ENCODE peak calls at places on chromosomes 11 and 22, in four cellular contexts. One of them, this sample, is unnamed.

GRCh38 chr22:37626556-37627075 is 12.9 kb upstream of the SH3BP1 start:
- DNase-seq in ovary: peak
- DNase-seq in upper lobe of left lung: no peak
- DNase-seq in breast epithelium: no peak
- DNase-seq in this sample: peak

GRCh38 chr11:126704144-126704543 is 296.4 kb downstream of the KIRREL3 start:
- DNase-seq in ovary: no peak
- DNase-seq in upper lobe of left lung: no peak
- DNase-seq in breast epithelium: no peak
- DNase-seq in this sample: no peak

GRCh38 chr22:42473484-42474193 is 41.4 kb upstream of the NFAM1 start:
- DNase-seq in ovary: no peak
- DNase-seq in upper lobe of left lung: no peak
- DNase-seq in breast epithelium: no peak
- DNase-seq in this sample: no peak

GRCh38 chr11:94525933-94526332 is 13.7 kb downstream of the C11orf97 start:
- DNase-seq in ovary: peak
- DNase-seq in upper lobe of left lung: no peak
- DNase-seq in breast epithelium: peak
- DNase-seq in this sample: peak

GRCh38 chr11:43217856-43218255 is 93.9 kb upstream of the API5 start:
- DNase-seq in ovary: no peak
- DNase-seq in upper lobe of left lung: no peak
- DNase-seq in breast epithelium: no peak
- DNase-seq in this sample: no peak

GRCh38 chr11:77475206-77475605 is 1.3 kb upstream of the PAK1 start:
- DNase-seq in ovary: no peak
- DNase-seq in upper lobe of left lung: no peak
- DNase-seq in breast epithelium: no peak
- DNase-seq in this sample: no peak

GRCh38 chr11:13850256-13851010 is 112.1 kb upstream of the SPON1 start:
- DNase-seq in ovary: no peak
- DNase-seq in upper lobe of left lung: no peak
- DNase-seq in breast epithelium: no peak
- DNase-seq in this sample: no peak

GRCh38 chr11:102111011-102111786 is 952 bp downstream of the YAP1 start:
- DNase-seq in ovary: peak
- DNase-seq in upper lobe of left lung: peak
- DNase-seq in breast epithelium: peak
- DNase-seq in this sample: peak

GRCh38 chr11:2498750-2499149 is 53.9 kb downstream of the KCNQ1 start:
- DNase-seq in ovary: no peak
- DNase-seq in upper lobe of left lung: peak
- DNase-seq in breast epithelium: no peak
- DNase-seq in this sample: no peak

GRCh38 chr11:104136861-104137260 is 27.1 kb downstream of the PDGFD start:
- DNase-seq in ovary: no peak
- DNase-seq in upper lobe of left lung: no peak
- DNase-seq in breast epithelium: no peak
- DNase-seq in this sample: no peak

GRCh38 chr11:129731316-129731715 is 84.3 kb upstream of the TMEM45B start:
- DNase-seq in ovary: no peak
- DNase-seq in upper lobe of left lung: no peak
- DNase-seq in breast epithelium: no peak
- DNase-seq in this sample: peak

GRCh38 chr11:68896171-68896959 is 7.3 kb downstream of the MRPL21 start:
- DNase-seq in ovary: no peak
- DNase-seq in upper lobe of left lung: peak
- DNase-seq in breast epithelium: no peak
- DNase-seq in this sample: no peak

GRCh38 chr11:87600938-87601337 is 563.2 kb downstream of the TMEM135 start:
- DNase-seq in ovary: no peak
- DNase-seq in upper lobe of left lung: no peak
- DNase-seq in breast epithelium: no peak
- DNase-seq in this sample: no peak

GRCh38 chr11:31493235-31493634 is 16.2 kb downstream of the IMMP1L start:
- DNase-seq in ovary: no peak
- DNase-seq in upper lobe of left lung: no peak
- DNase-seq in breast epithelium: no peak
- DNase-seq in this sample: no peak

GRCh38 chr11:86632499-86633269 is 39.7 kb downstream of the ME3 start:
- DNase-seq in ovary: no peak
- DNase-seq in upper lobe of left lung: no peak
- DNase-seq in breast epithelium: no peak
- DNase-seq in this sample: no peak

GRCh38 chr11:18056561-18057181 is 10.6 kb upstream of the TPH1 start:
- DNase-seq in ovary: no peak
- DNase-seq in upper lobe of left lung: no peak
- DNase-seq in breast epithelium: no peak
- DNase-seq in this sample: no peak

GRCh38 chr11:111128471-111128870 is 117.1 kb upstream of the POU2AF2 start:
- DNase-seq in ovary: no peak
- DNase-seq in upper lobe of left lung: no peak
- DNase-seq in breast epithelium: no peak
- DNase-seq in this sample: no peak

GRCh38 chr11:114440971-114441810 is 1.9 kb downstream of the REXO2 start:
- DNase-seq in ovary: no peak
- DNase-seq in upper lobe of left lung: no peak
- DNase-seq in breast epithelium: no peak
- DNase-seq in this sample: no peak

GRCh38 chr11:60165946-60166345 is 16.9 kb downstream of the MS4A6A start:
- DNase-seq in ovary: no peak
- DNase-seq in upper lobe of left lung: no peak
- DNase-seq in breast epithelium: no peak
- DNase-seq in this sample: no peak

GRCh38 chr11:88231894-88232482 is 56.7 kb upstream of the RAB38 start:
- DNase-seq in ovary: no peak
- DNase-seq in upper lobe of left lung: no peak
- DNase-seq in breast epithelium: no peak
- DNase-seq in this sample: no peak

GRCh38 chr22:20464912-20465758 is 27.5 kb upstream of the SCARF2 start:
- DNase-seq in ovary: peak
- DNase-seq in upper lobe of left lung: peak
- DNase-seq in breast epithelium: no peak
- DNase-seq in this sample: no peak

GRCh38 chr11:57776101-57776511 is 14.5 kb downstream of the CTNND1 start:
- DNase-seq in ovary: no peak
- DNase-seq in upper lobe of left lung: no peak
- DNase-seq in breast epithelium: no peak
- DNase-seq in this sample: no peak

GRCh38 chr11:114291847-114292680 is 4.1 kb upstream of the NNMT start:
- DNase-seq in ovary: no peak
- DNase-seq in upper lobe of left lung: no peak
- DNase-seq in breast epithelium: no peak
- DNase-seq in this sample: no peak

GRCh38 chr11:33635161-33635560 is 65.5 kb downstream of the C11orf91 start:
- DNase-seq in ovary: no peak
- DNase-seq in upper lobe of left lung: no peak
- DNase-seq in breast epithelium: no peak
- DNase-seq in this sample: peak

GRCh38 chr11:2534957-2535672 is 90.3 kb downstream of the KCNQ1 start:
- DNase-seq in ovary: no peak
- DNase-seq in upper lobe of left lung: no peak
- DNase-seq in breast epithelium: no peak
- DNase-seq in this sample: peak

GRCh38 chr11:71577469-71578004 is 5.1 kb downstream of the KRTAP5-11 start:
- DNase-seq in ovary: no peak
- DNase-seq in upper lobe of left lung: no peak
- DNase-seq in breast epithelium: no peak
- DNase-seq in this sample: no peak

GRCh38 chr11:57476883-57477506 is 16.7 kb downstream of the RTN4RL2 start:
- DNase-seq in ovary: no peak
- DNase-seq in upper lobe of left lung: no peak
- DNase-seq in breast epithelium: no peak
- DNase-seq in this sample: no peak

GRCh38 chr22:36369922-36370781 is 17.6 kb downstream of the MYH9 start:
- DNase-seq in ovary: no peak
- DNase-seq in upper lobe of left lung: no peak
- DNase-seq in breast epithelium: no peak
- DNase-seq in this sample: no peak

GRCh38 chr11:3781423-3781822 is 15.9 kb downstream of the NUP98 start:
- DNase-seq in ovary: no peak
- DNase-seq in upper lobe of left lung: no peak
- DNase-seq in breast epithelium: no peak
- DNase-seq in this sample: no peak

GRCh38 chr11:94539420-94539819 is 4.3 kb upstream of the FUT4 start:
- DNase-seq in ovary: no peak
- DNase-seq in upper lobe of left lung: no peak
- DNase-seq in breast epithelium: no peak
- DNase-seq in this sample: no peak

GRCh38 chr11:134584706-134585445 is 172.8 kb upstream of the B3GAT1 start:
- DNase-seq in ovary: no peak
- DNase-seq in upper lobe of left lung: no peak
- DNase-seq in breast epithelium: no peak
- DNase-seq in this sample: peak

GRCh38 chr11:119615003-119615878 is 113.8 kb downstream of the NECTIN1 start:
- DNase-seq in ovary: no peak
- DNase-seq in upper lobe of left lung: no peak
- DNase-seq in breast epithelium: no peak
- DNase-seq in this sample: no peak

GRCh38 chr11:27898166-27898565 is 197.9 kb upstream of the BDNF start:
- DNase-seq in ovary: no peak
- DNase-seq in upper lobe of left lung: no peak
- DNase-seq in breast epithelium: no peak
- DNase-seq in this sample: no peak

GRCh38 chr11:77705195-77705876 is 67.7 kb upstream of the CLNS1A start:
- DNase-seq in ovary: no peak
- DNase-seq in upper lobe of left lung: no peak
- DNase-seq in breast epithelium: no peak
- DNase-seq in this sample: no peak

GRCh38 chr22:45977551-45978274 is 751 bp upstream of the WNT7B start:
- DNase-seq in ovary: no peak
- DNase-seq in upper lobe of left lung: peak
- DNase-seq in breast epithelium: no peak
- DNase-seq in this sample: no peak

GRCh38 chr11:67060111-67060522 is 3.5 kb downstream of the RHOD start:
- DNase-seq in ovary: no peak
- DNase-seq in upper lobe of left lung: no peak
- DNase-seq in breast epithelium: no peak
- DNase-seq in this sample: no peak
- TF ChIP-seq CTCF in ovary: no peak
- TF ChIP-seq CTCF in upper lobe of left lung: no peak
- TF ChIP-seq CTCF in breast epithelium: no peak
- TF ChIP-seq CTCF in this sample: no peak

DNA sequence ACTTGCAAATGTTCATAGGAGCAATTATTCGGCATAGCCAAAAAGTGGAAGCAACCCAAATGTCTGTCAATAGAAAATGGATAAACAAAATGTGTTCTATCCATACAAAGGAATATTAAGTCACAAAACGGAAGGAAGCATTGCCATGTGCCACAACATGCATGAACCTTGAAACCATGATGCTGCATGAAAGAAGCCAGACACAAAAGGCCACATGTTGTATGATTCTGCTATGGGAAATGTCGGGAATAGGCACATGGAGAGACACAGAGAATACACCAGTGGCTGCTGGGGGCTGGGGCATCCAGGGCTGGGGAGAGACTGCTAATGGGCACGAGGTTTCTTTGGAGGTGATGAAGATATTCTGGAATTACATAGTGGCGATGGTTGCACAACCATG is 6.1 kb upstream of the OSM start:
- DNase-seq in ovary: no peak
- DNase-seq in upper lobe of left lung: no peak
- DNase-seq in breast epithelium: no peak
- DNase-seq in this sample: no peak
- TF ChIP-seq POLR2A in ovary: no peak
- TF ChIP-seq POLR2A in upper lobe of left lung: no peak
- TF ChIP-seq POLR2A in breast epithelium: no peak
- TF ChIP-seq POLR2A in this sample: no peak

DNA sequence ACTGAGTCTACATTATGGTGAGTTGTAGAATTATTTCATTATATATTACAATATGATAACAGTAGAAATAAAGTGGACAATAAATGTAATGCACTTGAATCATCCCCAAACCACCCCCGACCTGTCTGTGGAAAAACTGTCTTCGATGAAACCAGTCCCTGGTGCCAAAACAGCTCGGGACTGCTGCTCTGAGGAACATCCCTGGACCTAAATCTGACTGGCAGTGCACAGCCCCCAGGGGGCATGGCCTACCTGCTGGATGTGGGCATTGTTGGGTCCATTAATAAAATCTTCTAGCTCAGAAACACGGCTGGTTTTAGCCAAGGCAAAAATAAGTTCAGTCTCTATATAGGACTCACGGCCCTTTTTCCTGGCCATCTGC is 29.4 kb upstream of the SLC25A1 start:
- DNase-seq in ovary: no peak
- DNase-seq in upper lobe of left lung: no peak
- DNase-seq in breast epithelium: no peak
- DNase-seq in this sample: no peak
- TF ChIP-seq CTCF in ovary: no peak
- TF ChIP-seq CTCF in upper lobe of left lung: no peak
- TF ChIP-seq CTCF in breast epithelium: no peak
- TF ChIP-seq CTCF in this sample: no peak

GRCh38 chr11:65423516-65424199 is 1.1 kb downstream of the NEAT1 start:
- DNase-seq in ovary: peak
- DNase-seq in upper lobe of left lung: no peak
- DNase-seq in breast epithelium: peak
- DNase-seq in this sample: peak
- TF ChIP-seq POLR2A in ovary: peak
- TF ChIP-seq POLR2A in upper lobe of left lung: no peak
- TF ChIP-seq POLR2A in breast epithelium: peak
- TF ChIP-seq POLR2A in this sample: no peak

GRCh38 chr22:35310556-35311550 is 11.2 kb downstream of the TOM1 start:
- DNase-seq in ovary: no peak
- DNase-seq in upper lobe of left lung: no peak
- DNase-seq in breast epithelium: no peak
- DNase-seq in this sample: no peak
- TF ChIP-seq CTCF in ovary: no peak
- TF ChIP-seq CTCF in upper lobe of left lung: no peak
- TF ChIP-seq CTCF in breast epithelium: no peak
- TF ChIP-seq CTCF in this sample: no peak

DNA sequence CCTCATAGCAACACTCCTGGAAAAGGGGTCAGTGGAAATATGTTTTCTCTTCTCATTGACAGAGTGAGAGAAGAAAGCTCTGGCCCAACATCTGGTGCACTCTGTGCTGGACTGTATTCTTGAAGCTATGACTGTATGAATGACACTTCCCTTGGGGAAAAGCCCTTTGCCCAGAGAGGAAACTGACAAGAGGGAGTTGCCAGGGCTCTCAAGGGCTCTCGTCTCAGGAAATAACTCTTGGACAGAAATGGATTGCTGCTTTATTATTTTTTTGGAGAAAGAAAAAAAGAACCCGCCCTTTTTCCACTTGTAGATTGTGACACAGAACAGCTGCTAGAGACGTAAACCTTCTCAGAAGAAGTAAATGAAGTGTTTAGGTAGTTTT is 11.4 kb downstream of the ETS1 start:
- DNase-seq in ovary: no peak
- DNase-seq in upper lobe of left lung: no peak
- DNase-seq in breast epithelium: no peak
- DNase-seq in this sample: no peak
- TF ChIP-seq POLR2A in ovary: no peak
- TF ChIP-seq POLR2A in upper lobe of left lung: no peak
- TF ChIP-seq POLR2A in breast epithelium: no peak
- TF ChIP-seq POLR2A in this sample: no peak

This sample was measured in suprapubic skin.